ENCODE peak calls at places on chromosomes 13 and 19, in seven cellular contexts. X is nephron progenitor cell; H is HFF-Myc; B is upper lobe of right lung; V is fibroblast of lung; S is lower leg skin; P is CD8-positive, alpha-beta T cell. N is an unnamed sample.

GRCh38 chr19:49858591-49858985 is 7.6 kb downstream of the PTOV1 start:
- DNase-seq in X (no peak), H (no peak), B (no peak), V (no peak), S (no peak), P (no peak), N (no peak)

GRCh38 chr13:46172531-46172991 is 9.4 kb downstream of the LCP1 start:
- DNase-seq in X (no peak), H (no peak), B (no peak), V (no peak), S (no peak), P (peak; percentile 71), N (no peak)

GRCh38 chr19:55528030-55528801 is 8.7 kb downstream of the SBK2 start:
- DNase-seq in X (no peak), H (no peak), B (no peak), V (peak; percentile 20), S (no peak), P (no peak), N (no peak)

GRCh38 chr19:12913871-12914690 is 5.0 kb downstream of the SYCE2 start:
- DNase-seq in X (no peak), H (no peak), B (no peak), V (peak; percentile 37), S (no peak), P (peak; percentile 63), N (no peak)

GRCh38 chr13:23701646-23702045 is 131.4 kb downstream of the TNFRSF19 start:
- DNase-seq in X (no peak), H (no peak), B (no peak), V (peak; percentile 65), S (peak; percentile 86), P (no peak), N (no peak)

GRCh38 chr13:40352385-40352778 is 314.1 kb downstream of the FOXO1 start:
- DNase-seq in X (no peak), H (no peak), B (no peak), V (peak; percentile 88), S (no peak), P (no peak), N (no peak)

GRCh38 chr13:73849292-73849691 is 284.9 kb downstream of the KLF12 start:
- DNase-seq in X (no peak), H (peak; percentile 11), B (no peak), V (peak; percentile 57), S (no peak), P (peak; percentile 20), N (peak; percentile 35)

GRCh38 chr19:31905980-31906948 is 439.1 kb upstream of the ZNF507 start:
- DNase-seq in X (no peak), H (no peak), B (no peak), V (peak; percentile 90), S (peak; percentile 90), P (no peak), N (no peak)

GRCh38 chr13:42991892-42992584 is at the start of gene EPSTI1:
- DNase-seq in X (peak; percentile 67), H (no peak), B (peak; percentile 85), V (peak; percentile 76), S (peak; percentile 92), P (peak; percentile 64), N (peak; percentile 44)

GRCh38 chr19:1873524-1874473 is 10.4 kb upstream of the KLF16 start:
- DNase-seq in X (no peak), H (no peak), B (peak; percentile 82), V (no peak), S (peak; percentile 89), P (peak; percentile 5), N (no peak)

GRCh38 chr13:22210134-22210930 is 539.5 kb downstream of the FGF9 start:
- DNase-seq in X (no peak), H (no peak), B (no peak), V (no peak), S (no peak), P (no peak), N (peak; percentile 4)

GRCh38 chr13:98910501-98910951 is 67.3 kb downstream of the DOCK9 start:
- DNase-seq in X (no peak), H (peak; percentile 50), B (no peak), V (peak; percentile 28), S (no peak), P (peak; percentile 16), N (peak; percentile 34)

GRCh38 chr19:13207237-13208130 is 57.3 kb downstream of the IER2 start:
- DNase-seq in X (peak; percentile 53), H (no peak), B (peak; percentile 69), V (no peak), S (no peak), P (no peak), N (no peak)

GRCh38 chr19:13861714-13862531 is 15.0 kb upstream of the NANOS3 start:
- DNase-seq in X (peak; percentile 97), H (no peak), B (peak; percentile 96), V (peak; percentile 87), S (peak; percentile 99), P (peak; percentile 89), N (peak; percentile 98)

DNA sequence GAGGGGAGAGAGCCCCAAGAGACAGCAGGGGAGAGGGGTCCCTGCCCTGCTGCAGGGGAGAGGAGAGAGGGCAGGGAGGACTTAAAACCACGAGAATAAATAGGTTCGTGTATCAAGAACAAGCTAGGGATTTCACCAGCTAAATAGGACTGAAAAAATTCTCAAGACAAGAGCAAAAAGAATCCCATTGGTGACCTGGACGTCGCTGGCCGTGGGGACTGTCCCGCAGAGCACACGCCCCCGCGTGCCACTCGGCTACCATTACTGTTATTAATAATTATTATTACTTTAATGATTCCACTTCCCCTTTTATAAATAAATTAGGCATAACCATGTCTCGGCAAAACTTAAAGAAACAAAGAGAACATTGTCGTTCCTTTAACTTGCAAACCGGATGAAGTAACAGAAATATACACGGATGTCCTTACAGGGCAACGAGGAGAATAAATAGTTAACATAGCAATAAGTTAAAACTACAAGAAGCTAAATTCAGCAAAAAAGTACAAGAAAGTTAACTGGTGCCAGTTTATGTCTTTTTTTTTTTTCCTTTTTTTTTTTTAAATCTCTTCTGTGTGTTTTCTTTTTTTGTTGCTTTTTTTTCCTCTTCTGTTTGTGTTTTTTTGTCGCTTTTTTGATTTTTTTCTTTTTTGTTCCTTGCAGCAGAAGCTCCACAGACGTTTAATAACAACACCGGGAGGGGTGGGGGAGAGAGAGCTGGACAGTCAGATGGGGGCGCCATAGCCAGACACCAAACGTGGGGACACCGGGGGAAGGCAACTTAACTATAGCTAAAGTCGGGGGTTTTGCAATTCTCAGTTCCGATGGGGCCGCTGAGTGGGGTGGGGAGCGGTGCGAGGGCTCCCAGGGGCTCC is 16.7 kb downstream of the PRKCSH start:
- DNase-seq in X (no peak), H (no peak), B (no peak), V (no peak), S (no peak), P (no peak), N (no peak)
- TF ChIP-seq CTCF in X (no peak), H (no peak), B (no peak), V (peak; percentile 14), S (no peak), P (no peak), N (no peak)

GRCh38 chr19:48255376-48256303 is at the start of gene CARD8:
- DNase-seq in X (peak; percentile 66), H (peak; percentile 72), B (peak; percentile 87), V (peak; percentile 93), S (peak; percentile 94), P (peak; percentile 70), N (peak; percentile 67)
- TF ChIP-seq CTCF in X (no peak), H (no peak), B (no peak), V (peak; percentile 5), S (no peak), P (no peak), N (no peak)

GRCh38 chr19:44587863-44588752 is 25.3 kb upstream of the IGSF23 start:
- DNase-seq in X (no peak), H (peak; percentile 56), B (no peak), V (peak; percentile 99), S (no peak), P (no peak), N (no peak)
- TF ChIP-seq CTCF in X (no peak), H (no peak), B (no peak), V (peak; percentile 38), S (no peak), P (no peak), N (no peak)

GRCh38 chr19:29328586-29328985 is 115.6 kb upstream of the UQCRFS1 start:
- DNase-seq in X (no peak), H (no peak), B (no peak), V (no peak), S (no peak), P (no peak), N (no peak)
- TF ChIP-seq CTCF in X (no peak), H (no peak), B (no peak), V (no peak), S (no peak), P (no peak), N (no peak)

DNA sequence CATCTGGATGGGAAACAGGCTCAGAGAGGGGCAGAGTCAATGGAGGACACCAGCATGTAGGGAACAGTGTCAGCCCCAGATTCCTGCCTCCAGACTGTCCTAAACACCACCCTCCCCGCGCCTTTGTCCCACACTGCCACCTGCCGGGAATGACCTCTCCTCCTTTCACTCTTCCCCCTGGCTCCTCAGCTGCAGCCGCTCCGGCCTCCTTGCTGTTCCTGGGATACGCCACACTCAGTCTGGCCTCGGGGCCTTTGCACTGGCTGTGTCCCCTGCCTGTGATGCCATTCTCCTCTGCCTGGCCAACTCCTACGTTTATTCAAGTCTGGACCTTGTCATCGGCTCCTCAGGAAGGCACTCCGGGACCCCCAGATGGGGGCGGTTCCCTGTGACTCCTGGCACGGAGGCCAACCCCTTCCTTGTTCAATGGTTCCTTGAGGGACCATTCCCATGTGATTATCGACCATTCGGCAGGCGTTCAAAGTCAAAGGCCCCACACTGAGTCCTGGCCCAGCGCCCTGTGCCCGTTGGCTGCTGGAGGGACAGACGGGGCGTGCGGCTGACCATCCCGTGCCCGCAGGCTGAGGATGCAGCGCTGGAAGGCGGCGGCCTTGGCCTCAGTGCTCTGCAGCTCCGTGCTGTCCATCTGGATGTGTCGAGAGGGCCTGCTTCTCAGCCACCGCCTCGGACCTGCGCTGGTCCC is 15.8 kb downstream of the FUT6 start:
- DNase-seq in X (no peak), H (no peak), B (peak; percentile 77), V (no peak), S (no peak), P (no peak), N (no peak)
- TF ChIP-seq CTCF in X (no peak), H (peak; percentile 38), B (no peak), V (no peak), S (no peak), P (no peak), N (no peak)

N was measured in endothelial cell.